ENCODE peak calls at places on chromosomes 5 and 9, in ten cellular contexts. I is uterus; D is HuH-7.5; N is IMR-90; U is iris pigment epithelial cell; A is activated CD4-positive, alpha-beta T cell treated with anti-CD3 and anti-CD28 coated beads for 4 hours; S is natural killer cell treated with Interleukin-12 subunit alpha and Interleukin-12 subunit beta and Interleukin-15 and Interleukin-18, amount 100 ng/mL, for 72 hours; B is fibroblast of pulmonary artery; H is NCI-H1930; T is lower lobe of right lung. R is an unnamed sample.

GRCh38 chr9:134182554-134183219 is 18.3 kb upstream of the RNU6ATAC start:
- DNase-seq in U (no peak), D (no peak), I (peak; percentile 7), T (no peak), B (peak; percentile 16), A (no peak), H (no peak), S (no peak), N (peak; percentile 26), R (no peak)

GRCh38 chr9:68726489-68726888 is 21.4 kb downstream of the PIP5K1B start:
- DNase-seq in B (no peak), I (no peak), S (no peak), T (no peak), N (no peak), A (no peak), D (no peak), U (no peak), H (no peak), R (no peak)

GRCh38 chr5:102296229-102296817 is at the start of gene SLCO4C1:
- DNase-seq in T (peak; percentile 93), N (no peak), I (no peak), B (peak; percentile 4), A (peak; percentile 74), S (peak; percentile 94), U (peak; percentile 58), H (peak; percentile 81), D (peak; percentile 64), R (peak; percentile 87)

GRCh38 chr9:122126340-122127333 is 32.9 kb downstream of the NDUFA8 start:
- DNase-seq in A (no peak), H (no peak), U (peak; percentile 50), S (no peak), N (peak; percentile 51), T (no peak), D (no peak), B (peak; percentile 37), I (no peak), R (peak; percentile 17)

GRCh38 chr5:53335115-53335514 is 145.3 kb upstream of the FST start:
- DNase-seq in B (peak; percentile 43), N (peak; percentile 34), D (no peak), H (no peak), I (no peak), T (no peak), S (no peak), U (no peak), A (no peak), R (no peak)

GRCh38 chr5:1801061-1801953 is at the start of gene NDUFS6:
- DNase-seq in S (peak; percentile 89), A (peak; percentile 79), B (peak; percentile 66), T (peak; percentile 90), I (peak; percentile 62), N (peak; percentile 55), H (peak; percentile 91), U (peak; percentile 56), D (peak; percentile 67), R (peak; percentile 85)

GRCh38 chr5:14109041-14109747 is 33.9 kb upstream of the TRIO start:
- DNase-seq in S (peak; percentile 66), T (no peak), N (peak; percentile 75), I (no peak), H (no peak), B (peak; percentile 10), U (peak; percentile 47), D (no peak), A (no peak), R (peak; percentile 64)

GRCh38 chr9:137486545-137487453 is 27.7 kb upstream of the NSMF start:
- DNase-seq in A (no peak), D (no peak), S (no peak), H (no peak), B (no peak), N (no peak), T (peak; percentile 39), I (no peak), U (no peak), R (no peak)

GRCh38 chr9:111928342-111928720 is 31.7 kb downstream of the UGCG start:
- DNase-seq in A (no peak), N (peak; percentile 61), U (peak; percentile 82), D (no peak), I (no peak), T (no peak), B (peak; percentile 35), S (no peak), H (no peak), R (no peak)